ENCODE peak calls at places on chromosome 21, in five cellular contexts. N is upper lobe of right lung, L is neural progenitor cell, K is astrocyte of the spinal cord, P is A549. X is an unnamed sample.

GRCh38 chr21:46667191-46667734 is 31.8 kb downstream of the PRMT2 start:
- DNase-seq in P (no peak), K (peak), N (no peak), L (peak), X (peak)

GRCh38 chr21:30629173-30629572 is 5.8 kb upstream of the KRTAP20-2 start:
- DNase-seq in P (no peak), K (no peak), N (no peak), L (no peak), X (no peak)

GRCh38 chr21:28641731-28642130 is 350.9 kb downstream of the LTN1 start:
- DNase-seq in N (no peak), P (no peak), K (no peak), L (no peak), X (no peak)

GRCh38 chr21:16330340-16331319 is 600.8 kb downstream of the USP25 start:
- DNase-seq in L (peak), N (no peak), P (peak), K (peak), X (peak)

GRCh38 chr21:18384771-18385170 is 18.8 kb downstream of the TMPRSS15 start:
- DNase-seq in K (peak), N (no peak), P (no peak), L (peak), X (peak)

GRCh38 chr21:35266546-35266945 is 217.4 kb upstream of the RUNX1 start:
- DNase-seq in N (no peak), P (no peak), L (peak), K (no peak), X (no peak)

GRCh38 chr21:45865106-45865835 is 116.3 kb upstream of the COL6A1 start:
- DNase-seq in L (no peak), N (no peak), K (peak), P (no peak), X (peak)

GRCh38 chr21:45318556-45319341 is 31.1 kb upstream of the POFUT2 start:
- DNase-seq in P (peak), K (no peak), L (no peak), N (peak), X (no peak)

GRCh38 chr21:45358711-45359310 is 46.2 kb upstream of the COL18A1 start:
- DNase-seq in K (no peak), P (no peak), N (no peak), L (peak), X (no peak)

GRCh38 chr21:45075606-45076244 is 1.3 kb downstream of the ADARB1 start:
- DNase-seq in N (no peak), P (no peak), L (no peak), K (peak), X (no peak)

GRCh38 chr21:25936776-25937175 is 202.0 kb downstream of the GABPA start:
- DNase-seq in K (peak), P (no peak), L (no peak), N (no peak), X (no peak)

GRCh38 chr21:46187814-46188213 is 3.6 kb upstream of the SPATC1L start:
- DNase-seq in P (no peak), N (no peak), K (no peak), L (no peak), X (no peak)

GRCh38 chr21:34202553-34203332 is 129.4 kb downstream of the MRPS6 start:
- DNase-seq in L (peak), P (no peak), N (peak), K (no peak), X (no peak)

GRCh38 chr21:25911730-25912401 is 177.1 kb downstream of the GABPA start:
- DNase-seq in L (no peak), K (no peak), P (no peak), N (no peak), X (no peak)

GRCh38 chr21:25024639-25025038 is 582.6 kb downstream of the MRPL39 start:
- DNase-seq in K (no peak), P (no peak), N (no peak), L (no peak), X (no peak)

GRCh38 chr21:16580661-16581060 is 850.9 kb downstream of the USP25 start:
- DNase-seq in N (no peak), P (no peak), L (no peak), K (no peak), X (no peak)

GRCh38 chr21:45317401-45318145 is 29.9 kb upstream of the POFUT2 start:
- DNase-seq in L (no peak), N (peak), P (no peak), K (peak), X (no peak)

GRCh38 chr21:14843991-14844390 is 220.8 kb downstream of the NRIP1 start:
- DNase-seq in P (no peak), N (no peak), L (no peak), K (no peak), X (no peak)

GRCh38 chr21:34221331-34222030 is 142.3 kb upstream of the KCNE2 start:
- DNase-seq in P (no peak), K (no peak), N (no peak), L (no peak), X (no peak)

GRCh38 chr21:16011719-16012118 is 281.9 kb downstream of the USP25 start:
- DNase-seq in K (no peak), N (no peak), P (no peak), L (no peak), X (no peak)

GRCh38 chr21:28771790-28772501 is 220.7 kb downstream of the LTN1 start:
- DNase-seq in L (no peak), K (peak), P (no peak), N (no peak), X (no peak)

GRCh38 chr21:34941162-34941561 is 107.9 kb downstream of the RUNX1 start:
- DNase-seq in N (no peak), K (no peak), L (peak), P (no peak), X (no peak)

GRCh38 chr21:20250337-20250736 is 747.9 kb upstream of the NCAM2 start:
- DNase-seq in N (no peak), P (no peak), L (no peak), K (no peak), X (no peak)

GRCh38 chr21:10272216-10272615 is 249.2 kb upstream of the TPTE start:
- DNase-seq in P (no peak), K (no peak), N (no peak), L (no peak), X (no peak)

GRCh38 chr21:45141507-45141906 is 67.1 kb downstream of the ADARB1 start:
- DNase-seq in N (no peak), K (no peak), P (no peak), L (no peak), X (no peak)

GRCh38 chr21:45228171-45228641 is 59.5 kb downstream of the POFUT2 start:
- DNase-seq in L (no peak), N (no peak), K (peak), P (no peak), X (peak)

GRCh38 chr21:27475363-27475955 is 508.6 kb upstream of the ADAMTS5 start:
- DNase-seq in K (no peak), L (no peak), P (no peak), N (no peak), X (no peak)

GRCh38 chr21:44991538-44992483 is 52.0 kb downstream of the SLX9 start:
- DNase-seq in N (no peak), P (no peak), K (peak), L (no peak), X (no peak)

GRCh38 chr21:45887121-45887611 is 94.4 kb upstream of the COL6A1 start:
- DNase-seq in P (no peak), K (peak), N (no peak), L (no peak), X (no peak)

GRCh38 chr21:46316708-46317324 is 6.9 kb downstream of the C21orf58 start:
- DNase-seq in L (no peak), K (no peak), N (no peak), P (no peak), X (no peak)

GRCh38 chr21:45308211-45309068 is 20.7 kb upstream of the POFUT2 start:
- DNase-seq in P (no peak), L (no peak), N (peak), K (peak), X (no peak)

GRCh38 chr21:34881421-34881820 is 167.7 kb downstream of the RUNX1 start:
- DNase-seq in N (no peak), L (no peak), K (peak), P (no peak), X (no peak)

GRCh38 chr21:32278518-32279376 is at the start of gene MIS18A:
- DNase-seq in N (peak), L (peak), P (peak), K (peak), X (peak)
- TF ChIP-seq CTCF in N (no peak), L (peak), P (no peak), K (no peak), X (no peak)

GRCh38 chr21:33196956-33197374 is 32.8 kb upstream of the IFNAR2 start:
- DNase-seq in P (peak), L (peak), N (peak), K (peak), X (peak)
- TF ChIP-seq CTCF in P (peak), L (peak), N (peak), K (peak), X (peak)

GRCh38 chr21:36661511-36662309 is 37.2 kb upstream of the SIM2 start:
- DNase-seq in L (peak), K (peak), N (no peak), P (peak), X (peak)
- TF ChIP-seq CTCF in L (peak), K (peak), N (peak), P (peak), X (no peak)

GRCh38 chr21:42970946-42971653 is 3.3 kb upstream of the PKNOX1 start:
- DNase-seq in P (no peak), K (no peak), L (no peak), N (peak), X (no peak)
- TF ChIP-seq CTCF in P (no peak), K (no peak), L (no peak), N (no peak), X (no peak)

GRCh38 chr21:31659286-31660133 is at the start of gene SOD1:
- DNase-seq in L (peak), N (peak), P (peak), K (peak), X (peak)
- TF ChIP-seq CTCF in L (no peak), N (peak), P (no peak), K (no peak), X (no peak)

DNA sequence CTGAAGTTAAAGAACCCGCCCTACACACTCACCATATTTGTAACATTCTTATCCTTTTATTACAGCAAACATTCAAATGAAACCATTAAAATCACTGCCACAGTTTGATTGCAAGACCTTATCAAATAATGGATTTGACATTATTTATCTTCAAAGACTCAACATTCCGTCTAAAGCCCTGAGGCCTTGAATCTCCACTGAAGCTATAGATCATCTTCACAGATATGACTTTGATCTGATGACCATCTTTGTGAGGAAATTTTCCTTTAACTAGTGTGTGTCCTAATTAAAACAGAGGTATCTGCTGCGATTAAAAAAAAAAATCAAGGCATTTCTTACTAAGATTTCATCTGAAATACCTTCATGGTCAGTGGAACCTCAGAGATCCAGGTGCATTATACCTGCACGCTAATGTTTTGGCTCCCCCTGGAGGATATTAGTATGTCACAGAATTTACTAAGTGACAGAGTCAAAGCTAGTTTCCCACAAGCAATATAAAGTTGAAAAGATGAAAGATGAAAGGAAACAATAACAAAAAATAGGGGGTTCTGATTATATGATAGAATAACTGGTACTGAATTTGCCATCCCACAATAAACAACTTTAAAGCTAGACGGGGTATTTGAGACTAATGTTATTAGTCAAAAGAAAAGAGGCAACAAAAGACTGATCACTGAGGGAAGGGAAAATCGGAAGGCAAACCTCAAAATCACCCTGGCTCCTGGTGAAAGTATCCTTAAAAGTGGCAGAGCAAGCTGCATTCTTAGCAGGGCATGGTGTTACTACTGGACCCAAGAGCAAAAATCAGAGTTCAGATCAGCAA is 923.4 kb downstream of the NCAM2 start:
- DNase-seq in L (peak), N (no peak), P (no peak), K (peak), X (peak)
- TF ChIP-seq CTCF in L (peak), N (peak), P (no peak), K (peak), X (peak)

GRCh38 chr21:41916888-41917433 is 36.9 kb downstream of the C2CD2 start:
- DNase-seq in N (no peak), P (no peak), K (no peak), L (no peak), X (no peak)
- TF ChIP-seq CTCF in N (no peak), P (no peak), K (no peak), L (no peak), X (no peak)

GRCh38 chr21:41453198-41453597 is 27.2 kb downstream of the MX1 start:
- DNase-seq in P (no peak), K (no peak), N (no peak), L (no peak), X (no peak)
- TF ChIP-seq CTCF in P (no peak), K (no peak), N (no peak), L (no peak), X (no peak)

DNA sequence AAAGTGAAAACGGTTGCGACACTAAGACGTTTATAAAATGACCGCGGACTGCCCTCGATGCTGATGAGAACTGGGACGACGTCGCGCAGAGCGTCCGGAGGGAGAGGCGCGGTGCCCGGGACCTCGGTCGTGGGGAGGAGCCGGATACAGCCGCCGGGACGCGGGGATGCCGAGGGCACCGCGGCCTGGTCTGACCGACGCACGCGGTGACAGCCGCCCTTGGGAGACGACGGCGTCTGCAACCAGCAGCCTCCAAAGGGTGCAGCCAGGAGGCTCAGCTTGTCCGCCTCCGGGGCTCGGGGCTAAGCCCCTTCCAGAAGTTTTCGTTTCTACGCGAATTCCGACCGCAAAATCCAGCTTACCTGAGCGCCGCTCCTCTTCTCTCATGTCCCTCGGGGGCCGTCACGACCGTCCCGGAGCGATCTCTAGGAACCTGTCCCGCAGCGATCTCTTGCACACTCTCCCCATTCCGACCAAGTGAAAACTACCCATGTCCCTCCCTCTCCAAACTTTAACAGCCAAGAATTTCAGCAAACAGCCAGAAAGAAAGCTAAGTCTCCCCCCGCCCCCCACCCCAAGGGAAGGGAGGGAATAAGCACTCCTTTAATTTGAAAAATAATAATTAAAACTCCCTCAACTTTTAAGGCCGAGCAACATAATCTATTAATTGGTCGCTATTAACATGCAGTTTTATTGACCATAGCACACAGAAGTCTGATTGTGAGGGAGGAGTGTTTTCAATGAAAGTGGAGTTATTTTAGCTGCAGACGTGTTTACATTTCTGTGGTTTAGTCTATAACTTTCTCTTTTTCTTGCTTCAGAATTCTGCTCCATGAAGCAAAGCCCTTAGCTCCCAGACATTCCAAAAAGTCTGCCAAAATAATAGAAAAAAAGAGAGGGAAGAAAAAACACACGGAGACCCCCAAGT is 144.2 kb upstream of the ETS2 start:
- DNase-seq in P (no peak), L (peak), N (peak), K (peak), X (no peak)
- TF ChIP-seq CTCF in P (no peak), L (no peak), N (no peak), K (no peak), X (no peak)

GRCh38 chr21:43737158-43737950 is 18.4 kb downstream of the PDXK start:
- DNase-seq in K (no peak), N (no peak), L (no peak), P (no peak), X (no peak)

GRCh38 chr21:43741425-43742096 is 22.6 kb downstream of the PDXK start:
- DNase-seq in P (no peak), L (peak), N (no peak), K (no peak), X (no peak)

GRCh38 chr21:43743934-43744333 is 25.0 kb downstream of the PDXK start:
- DNase-seq in P (no peak), K (no peak), L (no peak), N (no peak), X (no peak)

GRCh38 chr21:43739648-43740435 is 20.9 kb downstream of the PDXK start:
- DNase-seq in L (peak), K (no peak), N (no peak), P (peak), X (peak)

DNA sequence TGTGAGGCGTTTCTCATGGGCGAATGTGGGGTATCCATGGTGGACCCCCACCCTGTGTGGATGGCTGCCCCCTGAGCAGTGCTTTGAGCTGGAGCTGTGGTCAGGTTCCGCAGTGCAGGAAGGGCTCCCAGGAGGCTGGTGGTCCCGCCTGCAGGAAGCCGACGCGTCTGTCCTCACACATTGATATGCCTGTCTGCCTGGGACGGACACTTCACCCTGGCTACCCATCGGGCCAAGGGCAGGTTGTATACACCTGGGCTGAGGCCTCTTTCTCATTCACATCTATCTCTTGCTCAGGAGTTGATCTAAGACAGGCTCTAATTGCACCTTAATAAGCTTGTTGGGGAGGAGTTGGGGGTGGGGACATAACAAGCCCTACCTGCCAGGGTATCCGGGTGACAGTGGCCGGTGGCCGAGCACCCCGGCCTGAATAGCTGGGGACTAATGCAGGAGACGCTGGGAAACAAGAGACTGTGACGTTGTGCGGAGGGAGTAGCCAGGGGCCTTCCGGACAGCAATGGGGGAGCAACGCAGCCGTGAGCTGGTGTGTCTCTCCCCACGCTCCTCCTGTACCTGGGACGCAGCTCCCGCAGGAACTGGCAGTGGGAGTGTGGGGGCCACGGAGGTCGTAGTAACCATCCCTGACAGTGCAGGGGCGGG is 21.7 kb downstream of the PDXK start:
- DNase-seq in L (peak), P (peak), K (peak), N (peak), X (peak)
- TF ChIP-seq CTCF in L (no peak), P (no peak), K (no peak), N (no peak), X (no peak)

X was measured in RWPE1.